ENCODE peak calls at places on chromosomes 7 and 10, in five cellular contexts. P is A549; J is PC-3; Y is CD4-positive, alpha-beta T cell; A is cardiac muscle cell. S is an unnamed sample.

GRCh38 chr10:75408911-75409885 is 7.6 kb upstream of the ZNF503 start:
- DNase-seq in P (peak), J (peak), Y (no peak), A (peak), S (peak)

GRCh38 chr7:13279854-13280435 is 592.5 kb downstream of the ARL4A start:
- DNase-seq in P (peak), J (peak), Y (no peak), A (peak), S (no peak)

GRCh38 chr7:149476791-149477190 is 15.9 kb upstream of the ZNF777 start:
- DNase-seq in P (no peak), J (no peak), Y (no peak), A (no peak), S (no peak)

GRCh38 chr7:22849158-22849557 is 26.5 kb upstream of the TOMM7 start:
- DNase-seq in P (no peak), J (no peak), Y (no peak), A (no peak), S (no peak)

GRCh38 chr7:118918556-118918955 is 694.1 kb downstream of the ANKRD7 start:
- DNase-seq in P (peak), J (peak), Y (no peak), A (peak), S (no peak)

GRCh38 chr7:74485611-74486010 is 31.9 kb downstream of the GTF2IRD1 start:
- DNase-seq in P (no peak), J (no peak), Y (no peak), A (no peak), S (no peak)

GRCh38 chr7:26664735-26665420 is 199.5 kb downstream of the SKAP2 start:
- DNase-seq in P (no peak), J (peak), Y (no peak), A (no peak), S (no peak)

GRCh38 chr7:46205478-46205877 is 284.4 kb upstream of the IGFBP3 start:
- DNase-seq in P (peak), J (peak), Y (no peak), A (no peak), S (no peak)

GRCh38 chr10:74738052-74738451 is 88.3 kb upstream of the KAT6B start:
- DNase-seq in P (no peak), J (peak), Y (no peak), A (no peak), S (no peak)

GRCh38 chr7:25056368-25056767 is 68.7 kb downstream of the CYCS start:
- DNase-seq in P (no peak), J (no peak), Y (no peak), A (no peak), S (no peak)

GRCh38 chr7:25062380-25062779 is 62.7 kb downstream of the CYCS start:
- DNase-seq in P (no peak), J (no peak), Y (no peak), A (no peak), S (no peak)

GRCh38 chr7:25059576-25059975 is 65.5 kb downstream of the CYCS start:
- DNase-seq in P (no peak), J (no peak), Y (no peak), A (no peak), S (no peak)

GRCh38 chr7:25066253-25066652 is 58.8 kb downstream of the CYCS start:
- DNase-seq in P (no peak), J (no peak), Y (no peak), A (no peak), S (no peak)

DNA sequence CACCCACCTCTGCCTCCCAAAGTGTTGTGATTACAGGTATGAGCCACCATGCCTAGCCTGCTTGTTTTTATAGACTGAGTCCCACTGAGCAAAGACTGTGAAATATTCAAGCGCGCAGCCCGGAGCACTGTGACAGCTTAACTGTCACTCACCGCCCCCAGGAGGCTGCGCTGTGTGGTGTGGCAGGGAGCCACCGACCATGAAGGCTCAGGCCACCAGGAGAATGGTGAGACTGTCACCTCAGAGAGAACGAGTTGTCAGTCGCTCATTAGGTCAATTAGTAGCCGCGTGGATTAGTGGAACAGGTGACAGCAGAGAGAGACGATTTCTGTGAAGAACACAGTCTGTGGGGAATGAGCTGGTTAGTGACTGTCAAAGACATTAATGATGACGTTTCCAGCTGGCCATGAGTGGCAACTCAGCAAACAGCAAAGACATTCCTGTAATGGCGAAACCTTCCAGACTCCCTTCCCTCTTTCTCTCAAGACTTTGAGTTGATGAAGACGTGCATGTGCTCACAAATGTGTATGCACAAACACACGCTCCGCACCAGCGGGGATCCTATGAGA is 64.5 kb downstream of the CYCS start:
- DNase-seq in P (no peak), J (no peak), Y (no peak), A (no peak), S (no peak)
- TF ChIP-seq CTCF in P (no peak), J (no peak), Y (no peak), A (no peak), S (no peak)

GRCh38 chr10:77405771-77406241 is 231.8 kb downstream of the KCNMA1 start:
- DNase-seq in P (peak), J (peak), Y (no peak), A (peak), S (peak)
- H3K27ac ChIP-seq in P (peak), J (peak), Y (no peak), A (no peak), S (no peak)

DNA sequence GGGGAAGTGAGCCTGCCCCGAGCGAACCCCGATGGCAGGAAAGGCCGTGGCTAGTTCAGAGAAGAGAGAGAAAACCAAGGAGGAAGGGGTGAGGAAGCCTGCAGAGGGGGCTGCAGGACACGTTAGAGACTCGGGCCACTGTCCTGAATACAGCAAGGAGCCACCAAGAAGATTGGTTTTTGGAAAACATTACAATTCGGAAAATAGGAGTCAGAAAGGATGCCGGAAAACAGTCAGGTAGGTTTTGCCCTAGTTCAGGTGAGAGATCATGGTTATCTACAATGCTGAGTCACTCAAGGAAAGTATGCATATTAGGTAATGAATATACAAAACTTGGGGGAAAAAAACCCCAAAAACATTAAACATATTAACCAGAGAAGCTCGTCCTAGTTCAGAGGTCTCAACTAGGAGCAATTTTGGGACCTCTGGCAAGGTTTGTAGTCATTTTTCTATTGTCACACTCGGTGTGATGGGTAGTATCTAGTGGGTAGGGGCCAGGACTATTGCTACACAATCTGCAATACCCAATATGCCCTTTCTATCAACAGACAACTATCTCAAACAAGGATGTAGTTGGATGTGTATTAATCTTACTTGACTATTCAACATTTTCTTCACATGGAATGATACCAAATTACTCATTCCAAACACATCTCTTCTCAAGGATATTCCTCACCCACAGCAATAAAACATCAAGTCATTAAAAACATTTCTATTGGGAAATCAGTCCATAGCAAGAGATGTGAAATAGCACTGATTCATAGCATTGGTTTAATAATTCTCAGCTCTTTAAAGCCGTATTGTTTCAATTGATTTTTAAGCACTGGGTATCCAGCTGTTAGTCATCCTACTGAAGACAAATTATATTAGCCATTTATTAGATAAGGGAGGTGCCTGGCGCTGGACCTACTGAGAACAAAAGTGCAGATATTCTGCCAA is 74.4 kb upstream of the RSU1 start:
- DNase-seq in P (peak), J (peak), Y (no peak), A (peak), S (peak)
- TF ChIP-seq CTCF in P (no peak), J (no peak), Y (peak), A (peak), S (peak)

DNA sequence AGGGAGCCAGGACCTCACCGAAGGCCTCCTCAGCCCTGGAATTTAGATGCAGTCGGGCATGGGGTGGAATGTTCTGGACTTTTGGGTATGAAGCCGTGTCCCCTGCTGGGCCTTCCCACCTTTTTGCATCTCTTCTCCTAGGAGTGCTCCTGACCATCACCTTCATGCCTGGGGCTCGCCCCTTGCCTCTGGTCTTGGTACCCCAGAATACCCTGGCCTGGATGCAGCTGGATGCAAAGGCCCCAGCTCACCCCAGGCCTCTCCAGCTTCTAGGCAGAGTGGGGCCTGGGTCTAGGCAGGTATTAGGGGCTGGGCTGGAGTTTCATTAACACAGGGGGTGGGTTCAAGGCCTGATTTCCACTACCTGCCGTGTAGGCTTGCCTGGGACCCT is 9.9 kb downstream of the AQP1 start:
- DNase-seq in P (no peak), J (no peak), Y (no peak), A (no peak), S (peak)
- H3K27ac ChIP-seq in P (no peak), J (no peak), Y (no peak), A (peak), S (peak)

GRCh38 chr10:110822065-110822707 is 49.5 kb upstream of the PDCD4 start:
- DNase-seq in P (no peak), J (no peak), Y (no peak), A (peak), S (no peak)
- TF ChIP-seq CTCF in P (no peak), J (no peak), Y (no peak), A (no peak), S (no peak)

GRCh38 chr10:132713421-132714095 is 72.4 kb downstream of the NKX6-2 start:
- DNase-seq in P (no peak), J (no peak), Y (no peak), A (no peak), S (peak)
- H3K27ac ChIP-seq in P (no peak), J (no peak), Y (no peak), A (no peak), S (peak)

GRCh38 chr10:97714401-97715258 is 1.1 kb downstream of the MARVELD1 start:
- DNase-seq in P (peak), J (peak), Y (no peak), A (peak), S (peak)

GRCh38 chr10:97711640-97712267 is 1.8 kb upstream of the MARVELD1 start:
- DNase-seq in P (no peak), J (no peak), Y (no peak), A (no peak), S (no peak)

GRCh38 chr10:97715259-97715874 is 1.8 kb downstream of the MARVELD1 start:
- DNase-seq in P (no peak), J (no peak), Y (no peak), A (no peak), S (no peak)

GRCh38 chr10:97713351-97713827 is at the start of gene MARVELD1:
- DNase-seq in P (peak), J (peak), Y (no peak), A (peak), S (peak)

GRCh38 chr10:97713828-97714400 is 384 bp downstream of the MARVELD1 start:
- DNase-seq in P (peak), J (peak), Y (peak), A (peak), S (peak)
- TF ChIP-seq CTCF in P (peak), J (peak), Y (no peak), A (peak), S (peak)

GRCh38 chr10:116427671-116428070 is at the start of gene PNLIPRP3:
- DNase-seq in P (no peak), J (no peak), Y (no peak), A (no peak), S (no peak)
- H3K27ac ChIP-seq in P (no peak), J (no peak), Y (no peak), A (no peak), S (no peak)